ENCODE peak calls at places on chromosomes 12 and 14, in eight cellular contexts. J is neuronal stem cell, Z is A549, H is H1, I is sigmoid colon, P is K562, A is suprapubic skin, C is stomach. T is an unnamed sample. For H3K4me1, the result is how much of the 10 kb centered on the place peaks cover.

GRCh38 chr12:56487448-56488040 is 417 bp downstream of the GLS2 start:
- DNase-seq in Z (no peak), P (no peak), J (no peak), A (peak), C (peak), H (peak), I (peak), T (no peak)

GRCh38 chr12:46108721-46109120 is 118.3 kb upstream of the SCAF11 start:
- DNase-seq in P (no peak), I (no peak), H (no peak), Z (no peak), C (no peak), J (no peak), A (no peak), T (no peak)

GRCh38 chr12:65791400-65791799 is 32.9 kb upstream of the HMGA2 start:
- DNase-seq in A (no peak), C (no peak), Z (no peak), I (no peak), J (no peak), P (no peak), H (no peak), T (no peak)

GRCh38 chr14:81275305-81275950 is 54.7 kb upstream of the GTF2A1 start:
- DNase-seq in P (no peak), C (no peak), J (no peak), Z (no peak), H (no peak), A (no peak), I (no peak), T (no peak)

GRCh38 chr12:108884116-108885012 is 4.5 kb downstream of the DAO start:
- DNase-seq in Z (peak), P (peak), I (no peak), H (peak), A (no peak), J (no peak), C (peak), T (peak)

GRCh38 chr14:79134346-79134745 is 964.2 kb downstream of the NRXN3 start:
- DNase-seq in P (no peak), Z (no peak), A (no peak), C (no peak), I (no peak), J (no peak), H (no peak), T (no peak)

GRCh38 chr12:30457621-30458289 is 237.9 kb downstream of the IPO8 start:
- DNase-seq in P (peak), A (no peak), Z (peak), I (no peak), C (no peak), H (no peak), J (no peak), T (no peak)

GRCh38 chr12:57146925-57147640 is at the start of gene LRP1-AS:
- DNase-seq in Z (no peak), H (no peak), A (no peak), P (no peak), I (no peak), C (no peak), J (no peak), T (no peak)

GRCh38 chr12:121465921-121466799 is 66.2 kb downstream of the RNF34 start:
- DNase-seq in A (no peak), H (no peak), Z (peak), P (peak), C (peak), I (no peak), J (no peak), T (no peak)

GRCh38 chr14:20609215-20610001 is 18.2 kb upstream of the RNASE12 start:
- DNase-seq in A (no peak), H (peak), J (peak), I (peak), C (peak), Z (peak), P (peak), T (no peak)

GRCh38 chr14:43539210-43539609 is 967.9 kb downstream of the FSCB start:
- DNase-seq in P (no peak), A (no peak), C (no peak), I (no peak), H (no peak), Z (peak), J (peak), T (peak)

GRCh38 chr14:93619176-93619793 is 169.0 kb downstream of the PRIMA1 start:
- DNase-seq in A (no peak), J (peak), I (no peak), Z (peak), C (peak), H (no peak), P (peak), T (peak)

GRCh38 chr14:55979096-55979495 is 139.1 kb upstream of the PELI2 start:
- DNase-seq in P (no peak), A (no peak), C (no peak), I (no peak), J (no peak), Z (no peak), H (no peak), T (no peak)

GRCh38 chr12:47124451-47124850 is 44.7 kb upstream of the AMIGO2 start:
- DNase-seq in P (no peak), H (no peak), C (no peak), I (no peak), Z (no peak), J (no peak), A (no peak), T (no peak)

GRCh38 chr14:51527073-51527472 is 124.6 kb upstream of the FRMD6 start:
- DNase-seq in J (no peak), C (no peak), Z (no peak), H (no peak), A (no peak), P (no peak), I (no peak), T (no peak)

GRCh38 chr12:65879878-65880277 is 55.6 kb downstream of the HMGA2 start:
- DNase-seq in H (no peak), Z (no peak), J (no peak), A (no peak), P (no peak), I (no peak), C (no peak), T (no peak)

GRCh38 chr14:66137076-66137475 is 349.1 kb upstream of the CCDC196 start:
- DNase-seq in H (no peak), I (no peak), A (no peak), P (no peak), Z (no peak), C (no peak), J (no peak), T (no peak)

GRCh38 chr12:63396135-63396534 is 245.1 kb upstream of the AVPR1A start:
- DNase-seq in H (no peak), C (no peak), J (no peak), A (no peak), Z (no peak), I (no peak), P (no peak), T (no peak)

GRCh38 chr14:84375235-84375634 is 1154.7 kb upstream of the FLRT2 start:
- DNase-seq in Z (no peak), H (no peak), A (no peak), C (no peak), J (no peak), I (no peak), P (no peak), T (no peak)

GRCh38 chr14:92565040-92565717 is 51.6 kb downstream of the RIN3 start:
- DNase-seq in Z (peak), P (no peak), A (no peak), C (no peak), I (no peak), H (no peak), J (no peak), T (no peak)

GRCh38 chr14:36941783-36942521 is 230.5 kb downstream of the SLC25A21 start:
- DNase-seq in C (peak), Z (peak), H (peak), I (peak), J (peak), A (peak), P (peak), T (peak)

GRCh38 chr14:105745433-105746123 is 219.2 kb downstream of the TMEM121 start:
- DNase-seq in A (peak), Z (no peak), J (no peak), I (no peak), C (no peak), H (no peak), P (no peak), T (no peak)

GRCh38 chr12:119914666-119915065 is 37.5 kb upstream of the CIT start:
- DNase-seq in A (no peak), I (no peak), Z (no peak), P (no peak), C (no peak), J (no peak), H (no peak), T (no peak)

GRCh38 chr12:49538740-49539403 is at the start of gene KCNH3:
- DNase-seq in P (peak), Z (peak), C (peak), A (peak), I (peak), H (peak), J (peak), T (no peak)

GRCh38 chr12:91538418-91538817 is 355.8 kb upstream of the DCN start:
- DNase-seq in I (no peak), C (no peak), A (no peak), P (no peak), H (no peak), Z (no peak), J (no peak), T (no peak)

GRCh38 chr12:91542048-91542447 is 359.4 kb upstream of the DCN start:
- DNase-seq in H (no peak), I (no peak), Z (no peak), C (no peak), P (no peak), J (no peak), A (no peak), T (no peak)
- H3K4me1 ChIP-seq in H (under half), I (under half), Z (under half), C (under half), P (under half), J (under half), A (under half), T (under half)

DNA sequence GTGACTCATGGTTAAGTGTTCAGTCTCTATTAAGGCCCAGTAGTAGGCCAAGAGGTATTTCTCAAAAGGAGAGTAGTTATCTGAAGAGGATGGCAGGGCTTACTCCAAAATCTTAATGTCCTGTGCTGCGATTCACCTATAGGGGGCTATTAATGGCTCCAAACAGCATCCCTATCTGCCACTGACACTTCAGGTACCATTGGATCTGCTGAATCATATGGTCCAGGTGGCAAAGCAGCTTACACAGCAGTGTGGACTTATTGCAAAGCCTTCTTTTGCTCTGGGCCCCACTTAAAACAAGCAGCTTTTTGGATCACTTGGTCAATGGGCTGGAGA is 60.8 kb upstream of the ATP2B1 start:
- DNase-seq in P (no peak), J (no peak), C (no peak), H (no peak), Z (no peak), A (no peak), I (no peak), T (no peak)
- H3K27ac ChIP-seq in P (peak), J (no peak), C (no peak), H (no peak), Z (peak), A (no peak), I (no peak), T (no peak)

DNA sequence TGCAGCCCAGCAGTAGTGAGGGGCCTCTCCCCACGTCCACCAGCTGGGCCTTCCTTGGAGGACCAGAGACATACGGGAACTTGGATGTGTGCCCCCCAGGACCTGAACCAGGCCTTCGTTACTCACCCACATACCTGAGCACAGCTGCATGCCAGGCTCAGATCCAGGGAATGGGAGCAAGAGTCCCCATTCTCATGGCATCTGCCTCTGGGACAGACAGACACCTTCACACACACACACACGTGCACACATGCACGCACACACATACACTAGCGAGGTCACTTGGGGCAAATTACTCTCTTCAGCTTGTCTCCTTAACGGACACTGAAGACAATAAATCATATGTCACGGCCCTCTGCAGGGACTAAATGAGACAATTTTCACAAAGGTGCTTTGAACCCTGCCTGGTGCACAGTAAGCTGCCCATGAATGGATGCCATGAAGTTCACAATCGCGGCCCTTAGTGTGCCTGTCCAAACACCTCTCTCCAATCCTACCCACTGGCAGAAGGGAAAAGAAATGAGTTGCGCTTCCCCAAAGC is 5.7 kb downstream of the SCARB1 start:
- DNase-seq in P (no peak), C (no peak), A (no peak), I (no peak), H (no peak), Z (no peak), J (no peak), T (no peak)
- H3K4me1 ChIP-seq in P (under half), C (half or more), A (under half), I (under half), H (under half), Z (under half), J (under half), T (under half)

DNA sequence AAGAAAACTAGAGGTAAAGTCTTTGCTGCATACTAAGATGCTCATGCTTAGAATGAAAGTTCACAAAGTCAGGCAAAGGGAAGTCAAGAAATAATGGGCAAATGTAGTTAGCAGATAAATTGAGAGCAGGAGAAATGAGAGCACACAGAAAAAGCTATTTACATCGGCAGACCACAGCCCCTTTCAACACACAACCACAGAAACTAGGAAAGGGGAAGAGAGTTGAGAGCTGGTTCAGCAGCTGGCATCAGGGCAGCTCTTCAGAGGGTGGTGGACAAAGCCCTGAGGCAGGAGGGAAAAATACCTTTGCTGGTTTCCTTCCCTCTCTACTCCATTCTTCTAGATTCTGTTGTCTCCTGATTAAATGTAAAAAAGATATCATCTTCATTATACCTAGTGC is 95.4 kb upstream of the ANO4 start:
- DNase-seq in C (no peak), P (no peak), J (no peak), Z (no peak), A (no peak), I (no peak), H (no peak), T (no peak)
- H3K27ac ChIP-seq in C (no peak), P (no peak), J (no peak), Z (no peak), A (no peak), I (no peak), H (no peak), T (no peak)

GRCh38 chr12:6229823-6230222 is 29.6 kb downstream of the CD9 start:
- DNase-seq in Z (no peak), J (no peak), C (no peak), P (no peak), I (peak), H (no peak), A (peak), T (no peak)
- H3K4me1 ChIP-seq in Z (under half), J (half or more), C (half or more), P (under half), I (half or more), H (under half), A (half or more), T (under half)